ENCODE peak calls at places on chromosomes 16 and 17, in six cellular contexts. D, I, M, R, Q and P are unnamed samples.
A peak's percentile ranks its signal among the peaks of the same experiment; 100 is the strongest.

GRCh38 chr17:81200695-81201580 is 21.8 kb downstream of the CEP131 start:
- DNase-seq in D (no peak), I (peak; percentile 42), M (peak; percentile 83), R (peak; percentile 78), Q (peak; percentile 88), P (peak; percentile 66)

GRCh38 chr17:75036643-75037268 is 10.0 kb downstream of the ATP5PD start:
- DNase-seq in D (peak; percentile 91), I (peak; percentile 43), M (peak; percentile 89), R (peak; percentile 93), Q (peak; percentile 54), P (peak; percentile 92)

GRCh38 chr16:87742781-87743490 is 22.9 kb downstream of the KLHDC4 start:
- DNase-seq in D (no peak), I (no peak), M (no peak), R (no peak), Q (no peak), P (no peak)

GRCh38 chr17:181213-182163 is at the start of gene DOC2B:
- DNase-seq in D (peak; percentile 89), I (no peak), M (no peak), R (peak; percentile 25), Q (peak; percentile 80), P (peak; percentile 63)

GRCh38 chr16:85906349-85906748 is 7.4 kb downstream of the IRF8 start:
- DNase-seq in D (peak; percentile 74), I (no peak), M (no peak), R (no peak), Q (peak; percentile 22), P (no peak)

GRCh38 chr17:17239832-17240231 is 2.9 kb upstream of the FLCN start:
- DNase-seq in D (no peak), I (no peak), M (no peak), R (no peak), Q (no peak), P (no peak)

GRCh38 chr16:76856112-76856511 is 334.9 kb upstream of the MON1B start:
- DNase-seq in D (no peak), I (no peak), M (no peak), R (no peak), Q (no peak), P (no peak)

GRCh38 chr17:67475161-67475887 is 98.2 kb downstream of the PITPNC1 start:
- DNase-seq in D (peak; percentile 92), I (peak; percentile 87), M (peak; percentile 73), R (peak; percentile 77), Q (peak; percentile 90), P (peak; percentile 83)

GRCh38 chr17:27293359-27293897 is 486 bp upstream of the WSB1 start:
- DNase-seq in D (peak; percentile 89), I (no peak), M (no peak), R (peak; percentile 18), Q (no peak), P (no peak)

GRCh38 chr17:48726916-48727286 is 1.6 kb downstream of the HOXB13 start:
- DNase-seq in D (no peak), I (no peak), M (no peak), R (no peak), Q (no peak), P (no peak)

GRCh38 chr16:10970065-10970464 is 25.7 kb downstream of the CLEC16A start:
- DNase-seq in D (no peak), I (no peak), M (peak; percentile 37), R (no peak), Q (no peak), P (no peak)

GRCh38 chr17:7129311-7129710 is 14.7 kb upstream of the ASGR2 start:
- DNase-seq in D (peak; percentile 59), I (no peak), M (no peak), R (no peak), Q (no peak), P (no peak)

GRCh38 chr17:61260061-61260797 is 139.4 kb upstream of the TBX2 start:
- DNase-seq in D (no peak), I (no peak), M (peak; percentile 29), R (no peak), Q (no peak), P (peak; percentile 53)

GRCh38 chr17:44952946-44953475 is 5.4 kb upstream of the KIF18B start:
- DNase-seq in D (no peak), I (no peak), M (no peak), R (no peak), Q (no peak), P (no peak)

GRCh38 chr17:79619636-79620206 is 8.9 kb upstream of the RBFOX3 start:
- DNase-seq in D (peak; percentile 23), I (no peak), M (no peak), R (no peak), Q (peak; percentile 3), P (no peak)

GRCh38 chr17:12546983-12547382 is 118.7 kb upstream of the MYOCD start:
- DNase-seq in D (no peak), I (no peak), M (no peak), R (no peak), Q (no peak), P (no peak)

GRCh38 chr17:5582177-5582885 is 2.0 kb downstream of the NLRP1 start:
- DNase-seq in D (no peak), I (no peak), M (no peak), R (no peak), Q (no peak), P (no peak)

GRCh38 chr17:43714338-43715149 is 44.0 kb downstream of the SOST start:
- DNase-seq in D (no peak), I (no peak), M (no peak), R (no peak), Q (no peak), P (no peak)

GRCh38 chr16:29710227-29711219 is 31.5 kb downstream of the QPRT start:
- DNase-seq in D (peak; percentile 47), I (peak; percentile 51), M (peak; percentile 60), R (peak; percentile 80), Q (peak; percentile 26), P (peak; percentile 21)

GRCh38 chr16:53417011-53417410 is 17.3 kb upstream of the RBL2 start:
- DNase-seq in D (no peak), I (no peak), M (no peak), R (no peak), Q (no peak), P (no peak)

GRCh38 chr17:67608691-67609090 is 109.0 kb upstream of the NOL11 start:
- DNase-seq in D (no peak), I (no peak), M (no peak), R (no peak), Q (no peak), P (no peak)

GRCh38 chr16:84810518-84811273 is 9.1 kb upstream of the CRISPLD2 start:
- DNase-seq in D (no peak), I (peak; percentile 75), M (peak; percentile 83), R (no peak), Q (no peak), P (no peak)

GRCh38 chr16:70250748-70251650 is 741 bp downstream of the EXOSC6 start:
- DNase-seq in D (peak; percentile 85), I (peak; percentile 45), M (no peak), R (peak; percentile 43), Q (peak; percentile 62), P (peak; percentile 40)

GRCh38 chr16:35184356-35184870 is 1725.0 kb downstream of the TP53TG3F start:
- DNase-seq in D (peak; percentile 37), I (no peak), M (no peak), R (no peak), Q (no peak), P (no peak)
- H3K27ac ChIP-seq in D (no peak overlapping the region), I (no peak overlapping the region), M (no peak overlapping the region), R (no peak overlapping the region), Q (no peak overlapping the region), P (no peak overlapping the region)

GRCh38 chr17:10984163-10984562 is 146.3 kb upstream of the PIRT start:
- DNase-seq in D (no peak), I (no peak), M (no peak), R (no peak), Q (no peak), P (no peak)
- H3K4me3 ChIP-seq in D (no peak overlapping the region), I (no peak overlapping the region), M (no peak overlapping the region), R (no peak overlapping the region), Q (no peak overlapping the region), P (no peak overlapping the region)

GRCh38 chr17:77842906-77843249 is 115.6 kb upstream of the TNRC6C start:
- DNase-seq in D (peak; percentile 41), I (no peak), M (no peak), R (no peak), Q (no peak), P (no peak)
- H3K4me1 ChIP-seq in D (peaks cover 15% of the 10 kb centered on the region), I (peaks cover 75% of the 10 kb centered on the region), M (no peaks in the 10 kb centered on the region), R (peaks cover 3% of the 10 kb centered on the region), Q (peaks cover 16% of the 10 kb centered on the region), P (peaks cover 40% of the 10 kb centered on the region)

DNA sequence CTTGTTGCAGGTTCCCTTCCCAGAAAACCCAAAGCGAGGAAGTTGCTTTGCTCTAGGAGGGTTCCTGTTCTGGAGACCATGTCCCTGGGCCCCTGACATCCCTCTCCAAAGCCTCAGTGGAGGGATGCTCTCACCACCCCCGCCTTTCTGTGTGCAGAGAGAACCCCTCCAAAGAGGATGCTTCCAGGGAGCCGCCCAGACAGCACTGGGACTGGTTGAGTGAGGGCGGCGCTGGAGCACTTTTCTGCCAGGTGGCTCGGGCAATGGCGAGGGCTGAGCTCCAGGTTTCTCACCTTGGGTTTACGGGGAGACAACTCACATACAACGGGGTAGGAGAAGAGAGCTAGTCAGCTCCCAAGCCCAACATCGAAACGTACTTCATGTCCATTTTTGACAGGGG is 7.3 kb downstream of the EMC6 start:
- DNase-seq in D (no peak), I (no peak), M (no peak), R (no peak), Q (no peak), P (no peak)
- H3K27ac ChIP-seq in D (no peak overlapping the region), I (no peak overlapping the region), M (no peak overlapping the region), R (no peak overlapping the region), Q (no peak overlapping the region), P (no peak overlapping the region)

GRCh38 chr16:89759742-89760366 is 38.5 kb downstream of the ZNF276 start:
- DNase-seq in D (no peak), I (no peak), M (no peak), R (peak; percentile 17), Q (no peak), P (no peak)

GRCh38 chr16:89761304-89761922 is 40.1 kb downstream of the ZNF276 start:
- DNase-seq in D (no peak), I (no peak), M (no peak), R (peak; percentile 57), Q (no peak), P (no peak)

GRCh38 chr16:89770367-89770766 is 46.1 kb downstream of the FANCA start:
- DNase-seq in D (no peak), I (no peak), M (no peak), R (no peak), Q (no peak), P (no peak)

GRCh38 chr16:89764711-89765201 is 43.4 kb downstream of the ZNF276 start:
- DNase-seq in D (peak; percentile 88), I (no peak), M (peak; percentile 49), R (peak; percentile 96), Q (peak; percentile 22), P (peak; percentile 26)

GRCh38 chr16:89765292-89765810 is 44.0 kb downstream of the ZNF276 start:
- DNase-seq in D (no peak), I (no peak), M (no peak), R (peak; percentile 30), Q (no peak), P (no peak)
- H3K4me3 ChIP-seq in D (peak overlapping the region; percentile 42), I (no peak overlapping the region), M (no peak overlapping the region), R (peak overlapping the region; percentile 52), Q (no peak overlapping the region), P (no peak overlapping the region)

GRCh38 chr16:24976971-24977672 is 38.0 kb downstream of the ARHGAP17 start:
- DNase-seq in D (no peak), I (no peak), M (no peak), R (no peak), Q (no peak), P (no peak)
- H3K4me1 ChIP-seq in D (peaks cover 68% of the 10 kb centered on the region), I (no peaks in the 10 kb centered on the region), M (no peaks in the 10 kb centered on the region), R (peaks cover 2% of the 10 kb centered on the region), Q (no peaks in the 10 kb centered on the region), P (peaks cover 83% of the 10 kb centered on the region)